ENCODE peak calls at places on chromosomes 12 and 14, in nine cellular contexts. X, E, K, H, B, W, I, D and Q are unnamed samples.

GRCh38 chr14:102805454-102805891 is 28.2 kb downstream of the TRAF3 start:
- DNase-seq in X (peak; percentile 52), K (peak; percentile 34), B (no peak), E (no peak), I (no peak), H (no peak), W (no peak), D (no peak), Q (peak; percentile 75)

GRCh38 chr12:80216890-80217559 is 117.7 kb downstream of the OTOGL start:
- DNase-seq in D (no peak), B (no peak), X (no peak), H (no peak), I (no peak), W (no peak), E (no peak), K (no peak), Q (no peak)

GRCh38 chr14:58887931-58888330 is 250.2 kb downstream of the DACT1 start:
- DNase-seq in I (no peak), E (no peak), B (no peak), D (no peak), W (no peak), H (no peak), K (no peak), X (peak; percentile 33), Q (no peak)

GRCh38 chr12:59088673-59089072 is 168.4 kb upstream of the LRIG3 start:
- DNase-seq in B (no peak), X (peak; percentile 27), K (peak; percentile 56), W (no peak), E (no peak), D (no peak), H (peak; percentile 17), I (no peak), Q (no peak)

GRCh38 chr12:19288603-19289244 is 150.6 kb upstream of the AEBP2 start:
- DNase-seq in I (no peak), H (no peak), B (no peak), X (peak; percentile 69), D (no peak), W (no peak), E (no peak), K (peak; percentile 60), Q (peak; percentile 60)

GRCh38 chr14:89000007-89000942 is 175.8 kb downstream of the TTC8 start:
- DNase-seq in W (no peak), B (no peak), H (no peak), I (no peak), D (no peak), E (no peak), X (peak; percentile 99), K (peak; percentile 97), Q (peak; percentile 94)

GRCh38 chr12:124694846-124695497 is 127.6 kb upstream of the NCOR2 start:
- DNase-seq in I (no peak), E (no peak), B (no peak), X (peak; percentile 85), K (peak; percentile 82), D (peak; percentile 69), H (peak; percentile 69), W (no peak), Q (peak; percentile 84)

GRCh38 chr12:113874999-113875561 is 91.0 kb downstream of the RBM19 start:
- DNase-seq in D (no peak), I (no peak), W (no peak), X (peak; percentile 77), E (no peak), H (no peak), B (no peak), K (peak; percentile 79), Q (no peak)

GRCh38 chr12:43599708-43600107 is 47.7 kb upstream of the ADAMTS20 start:
- DNase-seq in I (no peak), H (no peak), B (no peak), W (no peak), X (no peak), K (no peak), D (no peak), E (no peak), Q (no peak)

GRCh38 chr12:127054531-127054930 is 1212.4 kb upstream of the TMEM132C start:
- DNase-seq in H (no peak), I (no peak), W (no peak), K (peak; percentile 24), B (no peak), X (peak; percentile 74), E (no peak), D (no peak), Q (no peak)

GRCh38 chr12:67621926-67622325 is 26.6 kb upstream of the DYRK2 start:
- DNase-seq in D (no peak), E (no peak), H (no peak), W (no peak), B (no peak), X (no peak), K (no peak), I (no peak), Q (no peak)

GRCh38 chr12:612293-612692 is 51.0 kb downstream of the NINJ2 start:
- DNase-seq in H (no peak), K (no peak), B (no peak), D (no peak), I (no peak), W (no peak), E (no peak), X (no peak), Q (no peak)

GRCh38 chr12:1566449-1567135 is 27.8 kb downstream of the FBXL14 start:
- DNase-seq in D (no peak), K (no peak), W (no peak), X (no peak), I (no peak), E (no peak), B (peak; percentile 47), H (no peak), Q (peak; percentile 27)

GRCh38 chr14:47843236-47843635 is 167.8 kb upstream of the MDGA2 start:
- DNase-seq in I (no peak), K (no peak), W (no peak), H (no peak), X (no peak), B (no peak), E (no peak), D (no peak), Q (no peak)

GRCh38 chr14:59278111-59278510 is 89.6 kb downstream of the DAAM1 start:
- DNase-seq in I (no peak), X (peak; percentile 97), H (no peak), E (no peak), D (no peak), K (peak; percentile 92), B (no peak), W (no peak), Q (no peak)

GRCh38 chr12:75439930-75440329 is 40.6 kb upstream of the GLIPR1 start:
- DNase-seq in E (no peak), B (no peak), W (no peak), X (no peak), H (no peak), D (no peak), K (no peak), I (no peak), Q (no peak)

GRCh38 chr12:6167327-6168280 is 32.6 kb upstream of the CD9 start:
- DNase-seq in E (peak; percentile 36), W (no peak), H (peak; percentile 38), I (no peak), X (peak; percentile 98), D (no peak), B (no peak), K (peak; percentile 98), Q (peak; percentile 98)

GRCh38 chr12:53047221-53048032 is 2.4 kb upstream of the TNS2 start:
- DNase-seq in K (peak; percentile 80), D (peak; percentile 87), I (peak; percentile 79), H (peak; percentile 86), W (no peak), X (peak; percentile 72), B (peak; percentile 85), E (peak; percentile 88), Q (peak; percentile 66)

GRCh38 chr14:104486222-104486743 is 93.3 kb upstream of the C14orf180 start:
- DNase-seq in D (no peak), I (no peak), K (no peak), E (no peak), X (no peak), W (no peak), B (no peak), H (no peak), Q (no peak)

GRCh38 chr14:99936738-99937474 is 128.3 kb upstream of the EVL start:
- DNase-seq in I (no peak), D (no peak), E (no peak), K (no peak), B (no peak), X (no peak), W (no peak), H (no peak), Q (peak; percentile 53)
- TF ChIP-seq CTCF in I (peak; percentile 19), D (no peak), E (no peak), K (no peak), B (no peak), X (no peak), W (no peak), H (no peak), Q (no peak)

GRCh38 chr12:41368006-41368405 is 179.9 kb downstream of the PDZRN4 start:
- DNase-seq in I (no peak), H (no peak), W (no peak), B (no peak), K (peak; percentile 8), X (no peak), E (no peak), D (no peak), Q (peak; percentile 14)
- TF ChIP-seq CTCF in I (peak; percentile 40), H (no peak), W (no peak), B (no peak), K (peak; percentile 30), X (peak; percentile 15), E (no peak), D (peak; percentile 18), Q (peak; percentile 26)

GRCh38 chr12:23421556-23421955 is 527.9 kb downstream of the SOX5 start:
- DNase-seq in B (no peak), I (no peak), W (no peak), D (no peak), X (no peak), H (no peak), E (no peak), K (no peak), Q (no peak)
- TF ChIP-seq CTCF in B (no peak), I (no peak), W (no peak), D (no peak), X (no peak), H (no peak), E (no peak), K (no peak), Q (no peak)

DNA sequence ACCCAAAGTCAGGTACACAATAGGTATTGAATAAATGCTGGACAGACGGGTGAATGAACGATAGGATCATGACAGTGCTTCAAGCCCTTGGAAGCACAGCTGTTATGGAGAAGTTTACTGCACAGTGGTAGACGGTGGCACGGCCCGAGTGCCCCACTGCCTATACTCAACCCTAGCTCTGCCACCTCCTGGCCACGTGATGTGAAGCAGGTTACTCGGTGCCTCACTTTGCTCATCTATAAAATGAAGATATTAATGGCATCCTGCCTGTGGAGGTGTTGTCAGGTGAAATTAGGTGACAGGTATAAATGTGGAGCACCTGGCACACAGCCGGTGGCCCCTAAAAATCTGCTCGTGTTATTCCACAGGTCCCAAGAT is 5.8 kb downstream of the ASB2 start:
- DNase-seq in E (no peak), D (no peak), H (no peak), B (no peak), W (no peak), I (no peak), X (peak; percentile 13), K (peak; percentile 21), Q (peak; percentile 67)
- TF ChIP-seq CTCF in E (no peak), D (peak; percentile 27), H (no peak), B (no peak), W (no peak), I (peak; percentile 35), X (peak; percentile 24), K (peak; percentile 41), Q (peak; percentile 56)

GRCh38 chr12:112803620-112804279 is 12.2 kb downstream of the RPH3A start:
- DNase-seq in K (no peak), D (no peak), W (no peak), H (no peak), I (no peak), X (no peak), B (no peak), E (no peak), Q (no peak)
- TF ChIP-seq CTCF in K (no peak), D (no peak), W (no peak), H (no peak), I (no peak), X (no peak), B (no peak), E (no peak), Q (no peak)